ENCODE peak calls at places on chromosomes 1 and 21, in eight cellular contexts. C, O, Q, B, X, Y, A and W are unnamed samples.

GRCh38 chr1:116579253-116579875 is 8.5 kb upstream of the CD58 start:
- DNase-seq in C (no peak), O (no peak), Q (no peak), B (no peak), X (no peak), Y (no peak), A (no peak), W (no peak)

GRCh38 chr21:23951251-23951650 is 1656.0 kb downstream of the MRPL39 start:
- DNase-seq in C (no peak), O (no peak), Q (no peak), B (no peak), X (no peak), Y (no peak), A (no peak), W (no peak)

GRCh38 chr21:28442624-28443023 is 550.1 kb downstream of the LTN1 start:
- DNase-seq in C (no peak), O (no peak), Q (no peak), B (no peak), X (peak; percentile 97), Y (no peak), A (no peak), W (no peak)

GRCh38 chr1:208975456-208975855 is 608.1 kb upstream of the CAMK1G start:
- DNase-seq in C (no peak), O (no peak), Q (no peak), B (no peak), X (no peak), Y (no peak), A (no peak), W (no peak)

GRCh38 chr1:225768662-225769426 is 8.8 kb upstream of the SRP9 start:
- DNase-seq in C (no peak), O (no peak), Q (peak; percentile 64), B (no peak), X (no peak), Y (no peak), A (no peak), W (no peak)

GRCh38 chr1:114479134-114479533 is 31.9 kb downstream of the TRIM33 start:
- DNase-seq in C (no peak), O (no peak), Q (no peak), B (no peak), X (no peak), Y (no peak), A (no peak), W (no peak)

GRCh38 chr21:17269760-17270159 is 243.1 kb upstream of the CXADR start:
- DNase-seq in C (no peak), O (no peak), Q (no peak), B (no peak), X (no peak), Y (no peak), A (no peak), W (no peak)

GRCh38 chr1:115255154-115255553 is 82.9 kb downstream of the NGF start:
- DNase-seq in C (no peak), O (no peak), Q (no peak), B (no peak), X (peak; percentile 87), Y (no peak), A (no peak), W (no peak)

GRCh38 chr1:7579016-7579415 is 192.1 kb upstream of the VAMP3 start:
- DNase-seq in C (no peak), O (no peak), Q (no peak), B (no peak), X (no peak), Y (no peak), A (no peak), W (no peak)

GRCh38 chr1:87115317-87115885 is 201.0 kb downstream of the HS2ST1 start:
- DNase-seq in C (no peak), O (no peak), Q (no peak), B (no peak), X (peak; percentile 93), Y (no peak), A (no peak), W (no peak)

GRCh38 chr21:46211376-46211775 is 17.2 kb downstream of the LSS start:
- DNase-seq in C (no peak), O (no peak), Q (no peak), B (no peak), X (no peak), Y (no peak), A (no peak), W (no peak)

GRCh38 chr1:54125671-54126070 is 27.1 kb downstream of the CDCP2 start:
- DNase-seq in C (no peak), O (no peak), Q (peak; percentile 55), B (no peak), X (no peak), Y (no peak), A (no peak), W (no peak)

GRCh38 chr1:224921354-224921753 is 8.1 kb upstream of the DNAH14 start:
- DNase-seq in C (no peak), O (no peak), Q (no peak), B (no peak), X (no peak), Y (no peak), A (no peak), W (no peak)

GRCh38 chr1:167272375-167272957 is 51.8 kb downstream of the POU2F1 start:
- DNase-seq in C (no peak), O (no peak), Q (no peak), B (no peak), X (no peak), Y (no peak), A (no peak), W (peak; percentile 66)

GRCh38 chr1:18739956-18740355 is 109.3 kb downstream of the PAX7 start:
- DNase-seq in C (no peak), O (no peak), Q (no peak), B (no peak), X (no peak), Y (no peak), A (no peak), W (no peak)

GRCh38 chr1:86062458-86062857 is 94.1 kb downstream of the COL24A1 start:
- DNase-seq in C (no peak), O (no peak), Q (no peak), B (no peak), X (peak; percentile 8), Y (no peak), A (no peak), W (no peak)

GRCh38 chr1:93798301-93798700 is 80.7 kb downstream of the DNTTIP2 start:
- DNase-seq in C (no peak), O (no peak), Q (no peak), B (no peak), X (peak; percentile 92), Y (no peak), A (no peak), W (no peak)

GRCh38 chr1:83822206-83822605 is 176.7 kb downstream of the TTLL7 start:
- DNase-seq in C (no peak), O (no peak), Q (no peak), B (no peak), X (peak; percentile 43), Y (no peak), A (no peak), W (no peak)

GRCh38 chr1:192809286-192810252 is 730 bp downstream of the RGS2 start:
- DNase-seq in C (peak; percentile 75), O (no peak), Q (no peak), B (peak; percentile 25), X (peak; percentile 38), Y (peak; percentile 14), A (peak; percentile 28), W (no peak)

GRCh38 chr1:223887724-223888428 is 42.1 kb upstream of the TP53BP2 start:
- DNase-seq in C (no peak), O (no peak), Q (peak; percentile 33), B (no peak), X (peak; percentile 90), Y (no peak), A (no peak), W (no peak)

GRCh38 chr1:19645544-19646252 is 1.6 kb downstream of the NBL1 start:
- DNase-seq in C (no peak), O (no peak), Q (peak; percentile 34), B (no peak), X (peak; percentile 44), Y (no peak), A (no peak), W (no peak)

GRCh38 chr1:7208647-7209180 is 423.5 kb downstream of the CAMTA1 start:
- DNase-seq in C (no peak), O (no peak), Q (no peak), B (no peak), X (no peak), Y (no peak), A (no peak), W (no peak)

GRCh38 chr1:111603979-111604378 is 15.6 kb upstream of the RAP1A start:
- DNase-seq in C (peak; percentile 25), O (peak; percentile 36), Q (peak; percentile 10), B (no peak), X (no peak), Y (peak; percentile 51), A (no peak), W (no peak)

GRCh38 chr1:33763406-33763805 is 100.5 kb upstream of the HMGB4 start:
- DNase-seq in C (no peak), O (no peak), Q (no peak), B (no peak), X (peak; percentile 64), Y (no peak), A (no peak), W (no peak)

GRCh38 chr1:237084399-237085077 is 42.6 kb downstream of the RYR2 start:
- DNase-seq in C (no peak), O (no peak), Q (no peak), B (no peak), X (no peak), Y (no peak), A (no peak), W (no peak)

GRCh38 chr1:119047040-119047438 is 58.9 kb upstream of the TBX15 start:
- DNase-seq in C (no peak), O (no peak), Q (no peak), B (no peak), X (peak; percentile 71), Y (no peak), A (no peak), W (no peak)

GRCh38 chr1:211613108-211613947 is 34.4 kb upstream of the SLC30A1 start:
- DNase-seq in C (no peak), O (no peak), Q (peak; percentile 61), B (no peak), X (peak; percentile 98), Y (no peak), A (no peak), W (peak; percentile 84)